ENCODE peak calls at places on chromosomes 6 and 20, in ten cellular contexts. One of them, this sample, is unnamed.

GRCh38 chr6:169986171-169986847 is 234.9 kb downstream of the ERMARD start:
- DNase-seq in transverse colon: no peak
- DNase-seq in sigmoid colon: peak
- DNase-seq in heart left ventricle: no peak
- DNase-seq in body of pancreas: no peak
- DNase-seq in stomach: no peak
- DNase-seq in IMR-90: no peak
- DNase-seq in prostate gland: no peak
- DNase-seq in uterus: no peak
- DNase-seq in A549: no peak
- DNase-seq in this sample: peak

GRCh38 chr6:23659125-23659524 is 466.9 kb upstream of the NRSN1 start:
- DNase-seq in body of pancreas: no peak
- DNase-seq in transverse colon: peak
- DNase-seq in IMR-90: peak
- DNase-seq in prostate gland: no peak
- DNase-seq in heart left ventricle: no peak
- DNase-seq in sigmoid colon: no peak
- DNase-seq in A549: peak
- DNase-seq in uterus: no peak
- DNase-seq in stomach: no peak
- DNase-seq in this sample: no peak

GRCh38 chr6:29502597-29502996 is 14.8 kb upstream of the MAS1L start:
- DNase-seq in heart left ventricle: no peak
- DNase-seq in uterus: no peak
- DNase-seq in prostate gland: no peak
- DNase-seq in A549: no peak
- DNase-seq in IMR-90: no peak
- DNase-seq in transverse colon: no peak
- DNase-seq in body of pancreas: no peak
- DNase-seq in sigmoid colon: no peak
- DNase-seq in stomach: no peak
- DNase-seq in this sample: no peak

GRCh38 chr6:131917763-131918649 is 33.2 kb downstream of the CCN2 start:
- DNase-seq in body of pancreas: no peak
- DNase-seq in stomach: no peak
- DNase-seq in IMR-90: no peak
- DNase-seq in heart left ventricle: no peak
- DNase-seq in A549: no peak
- DNase-seq in transverse colon: no peak
- DNase-seq in uterus: no peak
- DNase-seq in prostate gland: no peak
- DNase-seq in sigmoid colon: no peak
- DNase-seq in this sample: no peak

GRCh38 chr6:167906899-167907298 is 80.2 kb downstream of the AFDN start:
- DNase-seq in uterus: no peak
- DNase-seq in A549: no peak
- DNase-seq in body of pancreas: peak
- DNase-seq in stomach: peak
- DNase-seq in transverse colon: peak
- DNase-seq in prostate gland: peak
- DNase-seq in sigmoid colon: no peak
- DNase-seq in IMR-90: no peak
- DNase-seq in heart left ventricle: peak
- DNase-seq in this sample: no peak

GRCh38 chr6:33578588-33579011 is 1.5 kb downstream of the BAK1 start:
- DNase-seq in sigmoid colon: no peak
- DNase-seq in stomach: peak
- DNase-seq in heart left ventricle: no peak
- DNase-seq in prostate gland: no peak
- DNase-seq in IMR-90: no peak
- DNase-seq in transverse colon: peak
- DNase-seq in body of pancreas: no peak
- DNase-seq in A549: no peak
- DNase-seq in uterus: no peak
- DNase-seq in this sample: no peak

GRCh38 chr6:111922454-111923297 is 49.4 kb upstream of the FYN start:
- DNase-seq in stomach: no peak
- DNase-seq in sigmoid colon: no peak
- DNase-seq in prostate gland: no peak
- DNase-seq in A549: no peak
- DNase-seq in heart left ventricle: no peak
- DNase-seq in uterus: no peak
- DNase-seq in body of pancreas: no peak
- DNase-seq in transverse colon: no peak
- DNase-seq in IMR-90: peak
- DNase-seq in this sample: no peak

GRCh38 chr20:58867211-58867610 is 14.7 kb downstream of the GNAS start:
- DNase-seq in IMR-90: no peak
- DNase-seq in sigmoid colon: no peak
- DNase-seq in uterus: peak
- DNase-seq in transverse colon: no peak
- DNase-seq in prostate gland: no peak
- DNase-seq in A549: no peak
- DNase-seq in heart left ventricle: no peak
- DNase-seq in body of pancreas: no peak
- DNase-seq in stomach: no peak
- DNase-seq in this sample: no peak

GRCh38 chr6:7624781-7625710 is 35.0 kb downstream of the SNRNP48 start:
- DNase-seq in uterus: no peak
- DNase-seq in sigmoid colon: no peak
- DNase-seq in prostate gland: no peak
- DNase-seq in A549: no peak
- DNase-seq in transverse colon: no peak
- DNase-seq in heart left ventricle: no peak
- DNase-seq in body of pancreas: no peak
- DNase-seq in stomach: no peak
- DNase-seq in IMR-90: no peak
- DNase-seq in this sample: no peak

GRCh38 chr6:33313709-33314514 is at the start of gene TAPBP:
- DNase-seq in body of pancreas: peak
- DNase-seq in uterus: peak
- DNase-seq in prostate gland: peak
- DNase-seq in heart left ventricle: peak
- DNase-seq in IMR-90: peak
- DNase-seq in sigmoid colon: peak
- DNase-seq in A549: peak
- DNase-seq in stomach: peak
- DNase-seq in transverse colon: peak
- DNase-seq in this sample: peak

GRCh38 chr20:51494241-51495110 is 48.0 kb downstream of the NFATC2 start:
- DNase-seq in stomach: no peak
- DNase-seq in prostate gland: no peak
- DNase-seq in uterus: no peak
- DNase-seq in IMR-90: no peak
- DNase-seq in sigmoid colon: no peak
- DNase-seq in transverse colon: no peak
- DNase-seq in heart left ventricle: no peak
- DNase-seq in body of pancreas: no peak
- DNase-seq in A549: no peak
- DNase-seq in this sample: no peak

GRCh38 chr6:16157909-16158308 is 29.0 kb downstream of the MYLIP start:
- DNase-seq in IMR-90: no peak
- DNase-seq in sigmoid colon: peak
- DNase-seq in prostate gland: no peak
- DNase-seq in heart left ventricle: no peak
- DNase-seq in transverse colon: no peak
- DNase-seq in A549: no peak
- DNase-seq in body of pancreas: peak
- DNase-seq in uterus: peak
- DNase-seq in stomach: no peak
- DNase-seq in this sample: no peak

GRCh38 chr6:31886426-31887068 is 7.8 kb upstream of the SLC44A4 start:
- DNase-seq in heart left ventricle: no peak
- DNase-seq in sigmoid colon: no peak
- DNase-seq in stomach: no peak
- DNase-seq in transverse colon: no peak
- DNase-seq in body of pancreas: no peak
- DNase-seq in IMR-90: no peak
- DNase-seq in A549: no peak
- DNase-seq in prostate gland: no peak
- DNase-seq in uterus: no peak
- DNase-seq in this sample: no peak

GRCh38 chr6:147506704-147507114 is 1.8 kb upstream of the SAMD5 start:
- DNase-seq in A549: peak
- DNase-seq in body of pancreas: peak
- DNase-seq in uterus: peak
- DNase-seq in IMR-90: peak
- DNase-seq in stomach: peak
- DNase-seq in prostate gland: peak
- DNase-seq in sigmoid colon: peak
- DNase-seq in transverse colon: peak
- DNase-seq in heart left ventricle: peak
- DNase-seq in this sample: no peak

GRCh38 chr6:56618050-56618449 is 24.6 kb downstream of the DST start:
- DNase-seq in prostate gland: no peak
- DNase-seq in heart left ventricle: no peak
- DNase-seq in transverse colon: no peak
- DNase-seq in uterus: no peak
- DNase-seq in stomach: no peak
- DNase-seq in A549: no peak
- DNase-seq in body of pancreas: no peak
- DNase-seq in sigmoid colon: no peak
- DNase-seq in IMR-90: no peak
- DNase-seq in this sample: no peak
- TF ChIP-seq POLR2A in prostate gland: no peak
- TF ChIP-seq POLR2A in heart left ventricle: no peak
- TF ChIP-seq POLR2A in transverse colon: no peak
- TF ChIP-seq POLR2A in uterus: no peak
- TF ChIP-seq POLR2A in stomach: no peak
- TF ChIP-seq POLR2A in A549: no peak
- TF ChIP-seq POLR2A in body of pancreas: no peak
- TF ChIP-seq POLR2A in sigmoid colon: no peak
- TF ChIP-seq POLR2A in IMR-90: no peak
- TF ChIP-seq POLR2A in this sample: no peak

GRCh38 chr6:88661136-88661535 is 302.3 kb downstream of the RNGTT start:
- DNase-seq in transverse colon: no peak
- DNase-seq in body of pancreas: no peak
- DNase-seq in stomach: no peak
- DNase-seq in sigmoid colon: no peak
- DNase-seq in uterus: no peak
- DNase-seq in A549: no peak
- DNase-seq in heart left ventricle: no peak
- DNase-seq in prostate gland: no peak
- DNase-seq in IMR-90: no peak
- DNase-seq in this sample: no peak
- TF ChIP-seq POLR2A in transverse colon: no peak
- TF ChIP-seq POLR2A in body of pancreas: no peak
- TF ChIP-seq POLR2A in stomach: no peak
- TF ChIP-seq POLR2A in sigmoid colon: no peak
- TF ChIP-seq POLR2A in uterus: no peak
- TF ChIP-seq POLR2A in A549: no peak
- TF ChIP-seq POLR2A in heart left ventricle: no peak
- TF ChIP-seq POLR2A in prostate gland: no peak
- TF ChIP-seq POLR2A in IMR-90: no peak
- TF ChIP-seq POLR2A in this sample: no peak

GRCh38 chr6:107489636-107490567 is at the start of gene SOBP:
- DNase-seq in transverse colon: peak
- DNase-seq in prostate gland: peak
- DNase-seq in stomach: peak
- DNase-seq in heart left ventricle: peak
- DNase-seq in A549: peak
- DNase-seq in sigmoid colon: peak
- DNase-seq in body of pancreas: peak
- DNase-seq in uterus: peak
- DNase-seq in IMR-90: peak
- DNase-seq in this sample: no peak
- TF ChIP-seq POLR2A in transverse colon: no peak
- TF ChIP-seq POLR2A in prostate gland: no peak
- TF ChIP-seq POLR2A in stomach: no peak
- TF ChIP-seq POLR2A in heart left ventricle: no peak
- TF ChIP-seq POLR2A in A549: peak
- TF ChIP-seq POLR2A in sigmoid colon: no peak
- TF ChIP-seq POLR2A in body of pancreas: no peak
- TF ChIP-seq POLR2A in uterus: no peak
- TF ChIP-seq POLR2A in IMR-90: no peak
- TF ChIP-seq POLR2A in this sample: no peak

GRCh38 chr20:36549628-36549941 is 8.3 kb downstream of the MYL9 start:
- DNase-seq in transverse colon: no peak
- DNase-seq in body of pancreas: no peak
- DNase-seq in A549: no peak
- DNase-seq in sigmoid colon: no peak
- DNase-seq in uterus: no peak
- DNase-seq in IMR-90: no peak
- DNase-seq in stomach: no peak
- DNase-seq in prostate gland: no peak
- DNase-seq in heart left ventricle: no peak
- DNase-seq in this sample: no peak

GRCh38 chr20:36548006-36548315 is 6.6 kb downstream of the MYL9 start:
- DNase-seq in sigmoid colon: peak
- DNase-seq in A549: no peak
- DNase-seq in stomach: no peak
- DNase-seq in heart left ventricle: no peak
- DNase-seq in body of pancreas: no peak
- DNase-seq in transverse colon: no peak
- DNase-seq in uterus: no peak
- DNase-seq in prostate gland: no peak
- DNase-seq in IMR-90: no peak
- DNase-seq in this sample: no peak

GRCh38 chr20:36549942-36550796 is 8.8 kb downstream of the MYL9 start:
- DNase-seq in transverse colon: no peak
- DNase-seq in A549: no peak
- DNase-seq in sigmoid colon: peak
- DNase-seq in heart left ventricle: peak
- DNase-seq in stomach: no peak
- DNase-seq in body of pancreas: no peak
- DNase-seq in uterus: no peak
- DNase-seq in IMR-90: no peak
- DNase-seq in prostate gland: no peak
- DNase-seq in this sample: no peak

GRCh38 chr20:36548704-36549627 is 7.6 kb downstream of the MYL9 start:
- DNase-seq in body of pancreas: no peak
- DNase-seq in transverse colon: no peak
- DNase-seq in heart left ventricle: no peak
- DNase-seq in A549: no peak
- DNase-seq in prostate gland: no peak
- DNase-seq in stomach: no peak
- DNase-seq in uterus: no peak
- DNase-seq in IMR-90: no peak
- DNase-seq in sigmoid colon: peak
- DNase-seq in this sample: no peak

DNA sequence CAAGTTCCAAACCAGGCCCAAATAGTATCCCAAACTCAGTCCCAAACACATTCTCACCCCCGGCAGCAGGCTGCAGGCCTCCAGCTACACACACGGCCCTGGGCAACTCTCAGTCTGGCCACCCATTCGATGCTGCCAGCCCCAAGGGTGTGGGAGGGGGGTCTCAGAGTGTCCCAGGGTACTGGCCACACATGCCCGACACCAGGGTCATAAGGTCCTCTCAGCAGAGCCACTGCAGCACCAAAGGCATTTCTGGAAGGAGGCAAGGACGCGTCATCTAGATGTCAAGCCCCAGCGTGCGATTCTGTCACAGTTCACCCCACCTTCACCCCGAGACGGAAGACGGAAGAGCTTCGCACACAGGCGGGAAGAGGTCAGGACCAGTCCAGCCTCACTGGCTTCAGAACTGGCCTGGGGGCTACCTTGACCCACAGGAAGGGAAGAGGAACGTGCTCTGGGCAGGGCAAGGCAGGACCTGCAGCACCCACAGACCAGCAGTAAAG is 9.5 kb downstream of the MYL9 start:
- DNase-seq in sigmoid colon: peak
- DNase-seq in heart left ventricle: no peak
- DNase-seq in prostate gland: no peak
- DNase-seq in stomach: no peak
- DNase-seq in transverse colon: no peak
- DNase-seq in uterus: peak
- DNase-seq in body of pancreas: no peak
- DNase-seq in IMR-90: peak
- DNase-seq in A549: no peak
- DNase-seq in this sample: no peak
- TF ChIP-seq POLR2A in sigmoid colon: no peak
- TF ChIP-seq POLR2A in heart left ventricle: no peak
- TF ChIP-seq POLR2A in prostate gland: no peak
- TF ChIP-seq POLR2A in stomach: no peak
- TF ChIP-seq POLR2A in transverse colon: peak
- TF ChIP-seq POLR2A in uterus: no peak
- TF ChIP-seq POLR2A in body of pancreas: no peak
- TF ChIP-seq POLR2A in IMR-90: no peak
- TF ChIP-seq POLR2A in A549: no peak
- TF ChIP-seq POLR2A in this sample: no peak

This sample was measured in suprapubic skin.